ENCODE peak calls at places on chromosomes 4 and X, in seven cellular contexts. One of them, this sample, is unnamed.

GRCh38 chr4:8907596-8908205 is 36.1 kb upstream of the HMX1 start:
- DNase-seq in neural crest cell: no peak
- DNase-seq in activated CD4-positive, alpha-beta T cell treated with anti-CD3 and anti-CD28 coated beads for 48 hours: no peak
- DNase-seq in stimulated activated CD8-positive, alpha-beta memory T cell treated with anti-CD3 and anti-CD28 coated beads, Interleukin-2, amount 100 ng/mL, for 1 hour: no peak
- DNase-seq in LNCaP clone FGC: no peak
- DNase-seq in T-helper 2 cell: no peak
- DNase-seq in IMR-90: no peak
- DNase-seq in this sample: no peak

GRCh38 chr4:128528793-128529553 is 241.4 kb upstream of the PGRMC2 start:
- DNase-seq in T-helper 2 cell: no peak
- DNase-seq in activated CD4-positive, alpha-beta T cell treated with anti-CD3 and anti-CD28 coated beads for 48 hours: no peak
- DNase-seq in stimulated activated CD8-positive, alpha-beta memory T cell treated with anti-CD3 and anti-CD28 coated beads, Interleukin-2, amount 100 ng/mL, for 1 hour: no peak
- DNase-seq in IMR-90: peak; percentile 99
- DNase-seq in LNCaP clone FGC: no peak
- DNase-seq in neural crest cell: no peak
- DNase-seq in this sample: peak; percentile 93

GRCh38 chrX:118254611-118255010 is 91.3 kb upstream of the WDR44 start:
- DNase-seq in IMR-90: peak; percentile 57
- DNase-seq in LNCaP clone FGC: no peak
- DNase-seq in T-helper 2 cell: no peak
- DNase-seq in stimulated activated CD8-positive, alpha-beta memory T cell treated with anti-CD3 and anti-CD28 coated beads, Interleukin-2, amount 100 ng/mL, for 1 hour: no peak
- DNase-seq in neural crest cell: peak; percentile 66
- DNase-seq in activated CD4-positive, alpha-beta T cell treated with anti-CD3 and anti-CD28 coated beads for 48 hours: peak; percentile 53
- DNase-seq in this sample: peak; percentile 17

GRCh38 chrX:17968367-17968766 is 107.3 kb upstream of the RAI2 start:
- DNase-seq in T-helper 2 cell: no peak
- DNase-seq in neural crest cell: no peak
- DNase-seq in activated CD4-positive, alpha-beta T cell treated with anti-CD3 and anti-CD28 coated beads for 48 hours: no peak
- DNase-seq in IMR-90: no peak
- DNase-seq in stimulated activated CD8-positive, alpha-beta memory T cell treated with anti-CD3 and anti-CD28 coated beads, Interleukin-2, amount 100 ng/mL, for 1 hour: no peak
- DNase-seq in LNCaP clone FGC: no peak
- DNase-seq in this sample: no peak

GRCh38 chrX:78725257-78725656 is 22.3 kb upstream of the LPAR4 start:
- DNase-seq in activated CD4-positive, alpha-beta T cell treated with anti-CD3 and anti-CD28 coated beads for 48 hours: no peak
- DNase-seq in neural crest cell: no peak
- DNase-seq in IMR-90: no peak
- DNase-seq in stimulated activated CD8-positive, alpha-beta memory T cell treated with anti-CD3 and anti-CD28 coated beads, Interleukin-2, amount 100 ng/mL, for 1 hour: no peak
- DNase-seq in T-helper 2 cell: no peak
- DNase-seq in LNCaP clone FGC: no peak
- DNase-seq in this sample: no peak

GRCh38 chrX:18654873-18655836 is 16.8 kb downstream of the RS1 start:
- DNase-seq in stimulated activated CD8-positive, alpha-beta memory T cell treated with anti-CD3 and anti-CD28 coated beads, Interleukin-2, amount 100 ng/mL, for 1 hour: no peak
- DNase-seq in activated CD4-positive, alpha-beta T cell treated with anti-CD3 and anti-CD28 coated beads for 48 hours: no peak
- DNase-seq in T-helper 2 cell: no peak
- DNase-seq in IMR-90: no peak
- DNase-seq in neural crest cell: no peak
- DNase-seq in LNCaP clone FGC: peak; percentile 69
- DNase-seq in this sample: no peak

GRCh38 chr4:113849771-113850170 is 88.2 kb upstream of the CAMK2D start:
- DNase-seq in neural crest cell: no peak
- DNase-seq in LNCaP clone FGC: no peak
- DNase-seq in stimulated activated CD8-positive, alpha-beta memory T cell treated with anti-CD3 and anti-CD28 coated beads, Interleukin-2, amount 100 ng/mL, for 1 hour: no peak
- DNase-seq in IMR-90: peak; percentile 61
- DNase-seq in activated CD4-positive, alpha-beta T cell treated with anti-CD3 and anti-CD28 coated beads for 48 hours: no peak
- DNase-seq in T-helper 2 cell: no peak
- DNase-seq in this sample: no peak

GRCh38 chrX:75596178-75596577 is 73.3 kb upstream of the ZDHHC15 start:
- DNase-seq in neural crest cell: no peak
- DNase-seq in stimulated activated CD8-positive, alpha-beta memory T cell treated with anti-CD3 and anti-CD28 coated beads, Interleukin-2, amount 100 ng/mL, for 1 hour: no peak
- DNase-seq in T-helper 2 cell: no peak
- DNase-seq in activated CD4-positive, alpha-beta T cell treated with anti-CD3 and anti-CD28 coated beads for 48 hours: no peak
- DNase-seq in IMR-90: no peak
- DNase-seq in LNCaP clone FGC: no peak
- DNase-seq in this sample: no peak

GRCh38 chr4:102843273-102843672 is 15.9 kb upstream of the UBE2D3 start:
- DNase-seq in stimulated activated CD8-positive, alpha-beta memory T cell treated with anti-CD3 and anti-CD28 coated beads, Interleukin-2, amount 100 ng/mL, for 1 hour: no peak
- DNase-seq in IMR-90: no peak
- DNase-seq in activated CD4-positive, alpha-beta T cell treated with anti-CD3 and anti-CD28 coated beads for 48 hours: no peak
- DNase-seq in T-helper 2 cell: no peak
- DNase-seq in neural crest cell: no peak
- DNase-seq in LNCaP clone FGC: no peak
- DNase-seq in this sample: no peak

GRCh38 chrX:74383611-74384010 is 37.7 kb upstream of the SLC16A2 start:
- DNase-seq in LNCaP clone FGC: peak; percentile 15
- DNase-seq in stimulated activated CD8-positive, alpha-beta memory T cell treated with anti-CD3 and anti-CD28 coated beads, Interleukin-2, amount 100 ng/mL, for 1 hour: no peak
- DNase-seq in neural crest cell: peak; percentile 1
- DNase-seq in T-helper 2 cell: no peak
- DNase-seq in IMR-90: peak; percentile 59
- DNase-seq in activated CD4-positive, alpha-beta T cell treated with anti-CD3 and anti-CD28 coated beads for 48 hours: peak; percentile 27
- DNase-seq in this sample: peak; percentile 50